ENCODE peak calls at places on chromosomes 7 and 10, in six cellular contexts. O is RWPE1, B is ovary, Q is mesendoderm, P is Caco-2, H is heart left ventricle. F is an unnamed sample.

GRCh38 chr7:4842302-4843064 is 19.3 kb downstream of the PAPOLB start:
- DNase-seq in O (no peak), B (no peak), Q (no peak), P (no peak), H (no peak), F (peak)

GRCh38 chr10:22029450-22030236 is 26.1 kb upstream of the DNAJC1 start:
- DNase-seq in O (no peak), B (no peak), Q (no peak), P (no peak), H (no peak), F (no peak)

GRCh38 chr10:43128958-43129706 is 9.1 kb upstream of the CSGALNACT2 start:
- DNase-seq in O (peak), B (no peak), Q (peak), P (no peak), H (no peak), F (peak)

GRCh38 chr10:97140887-97141745 is 44.6 kb downstream of the SLIT1 start:
- DNase-seq in O (no peak), B (no peak), Q (peak), P (no peak), H (no peak), F (peak)

GRCh38 chr10:61900829-61901783 is at the start of gene ARID5B:
- DNase-seq in O (peak), B (peak), Q (peak), P (peak), H (no peak), F (peak)

GRCh38 chr7:85621286-85621685 is 434.4 kb upstream of the SEMA3D start:
- DNase-seq in O (no peak), B (no peak), Q (no peak), P (no peak), H (no peak), F (no peak)

GRCh38 chr7:99792983-99793382 is 9.0 kb upstream of the CYP3A4 start:
- DNase-seq in O (no peak), B (no peak), Q (no peak), P (no peak), H (no peak), F (no peak)

GRCh38 chr10:77592946-77593636 is 44.5 kb downstream of the KCNMA1 start:
- DNase-seq in O (peak), B (no peak), Q (no peak), P (no peak), H (no peak), F (no peak)

GRCh38 chr7:116843373-116843772 is 19.0 kb upstream of the CAPZA2 start:
- DNase-seq in O (no peak), B (no peak), Q (no peak), P (no peak), H (no peak), F (no peak)

GRCh38 chr10:49627644-49628247 is 13.9 kb downstream of the CHAT start:
- DNase-seq in O (no peak), B (no peak), Q (no peak), P (no peak), H (no peak), F (no peak)